ENCODE peak calls at places on chromosomes 3 and 15, in five cellular contexts. J is NB4; M is right lobe of liver; P is CD8-positive, alpha-beta T cell; B is osteoblast. O is an unnamed sample.

GRCh38 chr3:146088840-146089239 is 72.1 kb downstream of the PLOD2 start:
- DNase-seq in J (no peak), M (no peak), P (no peak), B (no peak), O (no peak)

GRCh38 chr3:55692295-55692957 is 205.3 kb upstream of the WNT5A start:
- DNase-seq in J (no peak), M (no peak), P (no peak), B (no peak), O (no peak)

GRCh38 chr3:66386925-66387650 is 113.7 kb downstream of the LRIG1 start:
- DNase-seq in J (no peak), M (no peak), P (no peak), B (no peak), O (no peak)

GRCh38 chr3:126781889-126782491 is 78.0 kb downstream of the CHCHD6 start:
- DNase-seq in J (no peak), M (no peak), P (no peak), B (peak; percentile 56), O (no peak)

GRCh38 chr3:48306860-48307530 is 26.5 kb downstream of the SPINK8 start:
- DNase-seq in J (peak; percentile 58), M (no peak), P (no peak), B (no peak), O (no peak)

GRCh38 chr15:73919706-73920105 is 6.6 kb upstream of the LOXL1 start:
- DNase-seq in J (no peak), M (no peak), P (no peak), B (no peak), O (no peak)

GRCh38 chr3:124168271-124168670 is 176.3 kb upstream of the ROPN1 start:
- DNase-seq in J (no peak), M (no peak), P (no peak), B (peak; percentile 79), O (no peak)

GRCh38 chr15:20348900-20349773 is 192.5 kb downstream of the GOLGA6L6 start:
- DNase-seq in J (no peak), M (no peak), P (no peak), B (peak; percentile 90), O (no peak)

GRCh38 chr3:133855772-133856171 is 39.9 kb downstream of the RAB6B start:
- DNase-seq in J (peak; percentile 94), M (no peak), P (no peak), B (peak; percentile 82), O (no peak)

GRCh38 chr15:53384417-53384816 is 375.0 kb downstream of the WDR72 start:
- DNase-seq in J (peak; percentile 3), M (peak; percentile 60), P (no peak), B (no peak), O (no peak)

GRCh38 chr3:183226333-183226732 is 26.7 kb upstream of the B3GNT5 start:
- DNase-seq in J (no peak), M (no peak), P (no peak), B (no peak), O (no peak)
- TF ChIP-seq CTCF in J (no peak), M (no peak), P (no peak), B (no peak), O (no peak)

GRCh38 chr3:78283994-78284393 is 1244.1 kb downstream of the ROBO2 start:
- DNase-seq in J (no peak), M (no peak), P (no peak), B (no peak), O (no peak)
- TF ChIP-seq CTCF in J (no peak), M (no peak), P (no peak), B (no peak), O (no peak)

GRCh38 chr3:188320757-188321156 is 166.8 kb downstream of the LPP start:
- DNase-seq in J (no peak), M (no peak), P (no peak), B (peak; percentile 57), O (no peak)
- TF ChIP-seq CTCF in J (no peak), M (no peak), P (no peak), B (peak; percentile 44), O (no peak)

GRCh38 chr15:78242128-78242527 is 7.8 kb upstream of the ACSBG1 start:
- DNase-seq in J (peak; percentile 58), M (no peak), P (no peak), B (no peak), O (no peak)
- TF ChIP-seq CTCF in J (peak; percentile 88), M (peak; percentile 36), P (no peak), B (peak; percentile 58), O (peak; percentile 70)

GRCh38 chr3:30606301-30607031 is at the start of gene TGFBR2:
- DNase-seq in J (peak; percentile 98), M (peak; percentile 96), P (peak; percentile 80), B (peak; percentile 98), O (peak; percentile 7)
- TF ChIP-seq CTCF in J (no peak), M (peak; percentile 46), P (no peak), B (no peak), O (no peak)

GRCh38 chr3:72131899-72132298 is 347.0 kb upstream of the PROK2 start:
- DNase-seq in J (no peak), M (no peak), P (no peak), B (no peak), O (no peak)
- TF ChIP-seq CTCF in J (no peak), M (no peak), P (no peak), B (no peak), O (no peak)

DNA sequence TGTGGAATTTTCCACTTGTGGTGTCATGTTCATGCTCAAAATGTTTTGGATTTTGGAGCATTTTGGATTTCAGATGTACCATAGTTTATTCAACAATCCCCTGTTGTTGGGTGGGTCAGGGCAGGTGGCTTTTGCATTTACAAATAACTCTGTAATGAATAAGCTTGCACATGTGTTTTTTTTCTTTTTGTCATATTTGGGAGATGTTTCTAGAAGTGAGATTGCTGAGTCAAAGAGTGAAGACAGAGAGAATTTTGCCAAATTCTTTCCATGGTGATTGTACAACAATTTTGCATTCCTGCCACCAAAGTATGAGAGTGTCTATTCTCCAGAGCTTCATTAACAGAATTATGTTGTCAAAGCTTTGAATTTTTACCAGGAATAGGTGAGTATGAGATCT is 62.5 kb upstream of the ADPGK start:
- DNase-seq in J (no peak), M (no peak), P (no peak), B (no peak), O (no peak)
- TF ChIP-seq CTCF in J (no peak), M (no peak), P (no peak), B (no peak), O (no peak)

GRCh38 chr3:96863129-96863740 is 48.8 kb downstream of the EPHA6 start:
- DNase-seq in J (peak; percentile 49), M (no peak), P (no peak), B (no peak), O (no peak)
- TF ChIP-seq CTCF in J (peak; percentile 58), M (peak; percentile 41), P (no peak), B (peak; percentile 41), O (peak; percentile 63)